ENCODE peak calls at places on chromosomes 1 and 21, in six cellular contexts. C is sigmoid colon, T is suprapubic skin, E is psoas muscle, L is thyroid gland, Y is tibial artery. F is an unnamed sample. For H3K9me3 and H3K4me1, the result is how much of the 10 kb centered on the place peaks cover.

GRCh38 chr21:45709696-45710268 is 66.3 kb downstream of the PCBP3 start:
- DNase-seq in C (no peak), T (no peak), Y (no peak), E (no peak), L (no peak), F (no peak)

GRCh38 chr1:228871314-228872061 is 136.2 kb downstream of the RHOU start:
- DNase-seq in E (no peak), Y (no peak), T (no peak), L (no peak), C (no peak), F (no peak)

GRCh38 chr1:21594495-21594894 is 74.7 kb downstream of the RAP1GAP start:
- DNase-seq in C (no peak), T (no peak), L (no peak), E (no peak), Y (no peak), F (no peak)

GRCh38 chr1:223242382-223242955 is 99.4 kb upstream of the TLR5 start:
- DNase-seq in Y (no peak), C (no peak), E (no peak), L (no peak), T (no peak), F (no peak)

GRCh38 chr1:167263784-167264464 is 43.2 kb downstream of the POU2F1 start:
- DNase-seq in C (no peak), L (no peak), Y (no peak), T (no peak), E (no peak), F (no peak)

GRCh38 chr1:153525088-153525713 is 10.6 kb downstream of the S100A6 start:
- DNase-seq in C (peak), L (peak), T (no peak), E (peak), Y (peak), F (no peak)

GRCh38 chr1:19209439-19209989 is 552 bp downstream of the UBR4 start:
- DNase-seq in C (peak), T (no peak), L (peak), Y (peak), E (peak), F (peak)

GRCh38 chr1:82401116-82401515 is 600.4 kb downstream of the ADGRL2 start:
- DNase-seq in T (no peak), C (no peak), Y (no peak), L (no peak), E (no peak), F (no peak)

GRCh38 chr1:154352581-154353459 is 27.5 kb downstream of the ATP8B2 start:
- DNase-seq in E (peak), Y (peak), C (no peak), L (peak), T (peak), F (peak)

GRCh38 chr1:229480500-229480899 is 27.6 kb downstream of the NUP133 start:
- DNase-seq in T (no peak), L (no peak), Y (no peak), E (no peak), C (no peak), F (no peak)

DNA sequence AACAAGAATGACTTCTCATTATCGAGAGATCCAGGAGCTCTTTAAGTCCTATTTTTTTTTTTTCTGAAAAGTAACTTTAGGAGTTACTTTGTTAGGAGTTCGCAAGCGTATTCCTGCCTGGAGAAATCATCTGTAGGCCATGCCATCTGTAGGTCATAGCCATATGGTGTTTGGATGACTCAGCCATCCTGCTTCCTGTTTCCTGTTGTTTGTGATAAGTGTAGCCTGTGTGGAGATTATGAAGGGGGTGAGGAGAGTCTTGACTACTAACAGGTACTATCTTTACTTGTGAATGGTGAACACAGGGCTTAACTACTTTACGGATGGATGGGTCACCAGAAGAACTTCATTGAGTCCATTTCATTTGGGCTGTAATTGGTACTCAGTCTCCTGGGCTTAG is 327.2 kb downstream of the PTPRU start:
- DNase-seq in Y (no peak), E (no peak), C (no peak), T (no peak), L (no peak), F (peak)
- H3K9me3 ChIP-seq in Y (under half), E (under half), C (under half), T (under half), L (under half), F (under half)

GRCh38 chr1:157739229-157739901 is 37.6 kb downstream of the FCRL2 start:
- DNase-seq in L (no peak), T (no peak), Y (no peak), C (no peak), E (no peak), F (no peak)
- TF ChIP-seq CTCF in L (no peak), T (no peak), Y (no peak), C (no peak), E (no peak), F (no peak)

GRCh38 chr1:2212167-2212541 is 16.0 kb upstream of the SKI start:
- DNase-seq in Y (no peak), T (no peak), E (no peak), L (peak), C (no peak), F (no peak)
- H3K4me1 ChIP-seq in Y (half or more), T (half or more), E (under half), L (half or more), C (half or more), F (under half)

GRCh38 chr1:248013229-248013710 is at the start of gene OR2L5:
- DNase-seq in L (no peak), T (no peak), Y (no peak), C (no peak), E (no peak), F (no peak)

DNA sequence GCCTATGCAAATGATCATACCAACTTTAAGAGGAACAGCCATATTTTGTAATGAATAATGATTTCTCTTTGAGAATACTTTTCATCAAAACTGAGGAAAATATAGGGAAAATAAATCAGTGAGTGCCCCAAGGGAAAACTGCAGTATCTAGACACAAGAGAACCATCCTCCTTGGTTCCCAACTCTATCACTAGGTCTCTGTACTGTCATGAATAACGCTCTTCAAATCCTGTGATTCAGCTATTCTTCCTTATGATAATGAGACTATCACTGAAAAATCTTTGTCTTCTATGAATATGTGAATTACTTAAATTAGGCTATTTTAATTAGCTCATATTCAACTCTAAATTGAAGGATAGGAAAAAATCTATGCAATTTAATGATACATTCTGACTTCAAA is 2.3 kb downstream of the OR2L5 start:
- DNase-seq in T (no peak), C (no peak), E (no peak), Y (no peak), L (no peak), F (no peak)
- H3K9me3 ChIP-seq in T (under half), C (under half), E (under half), Y (under half), L (under half), F (under half)

GRCh38 chr1:203331224-203331623 is 19.7 kb downstream of the FMOD start:
- DNase-seq in C (no peak), L (no peak), Y (no peak), T (no peak), E (no peak), F (no peak)

GRCh38 chr1:203326830-203327683 is 21.7 kb downstream of the BTG2 start:
- DNase-seq in Y (peak), L (peak), C (peak), T (peak), E (peak), F (peak)

GRCh38 chr1:203325418-203326091 is 20.2 kb downstream of the BTG2 start:
- DNase-seq in T (no peak), L (peak), C (peak), E (peak), Y (peak), F (no peak)

GRCh38 chr1:203327684-203328457 is 22.6 kb downstream of the BTG2 start:
- DNase-seq in C (no peak), L (peak), E (no peak), Y (peak), T (no peak), F (peak)

GRCh38 chr1:203328714-203329122 is 22.2 kb downstream of the FMOD start:
- DNase-seq in E (no peak), Y (no peak), C (no peak), T (no peak), L (peak), F (no peak)
- TF ChIP-seq CTCF in E (no peak), Y (no peak), C (peak), T (no peak), L (peak), F (no peak)

GRCh38 chr1:27604579-27605299 is 795 bp upstream of the AHDC1 start:
- DNase-seq in Y (no peak), T (no peak), C (no peak), L (no peak), E (no peak), F (peak)

GRCh38 chr1:27601771-27602509 is 2.0 kb downstream of the AHDC1 start:
- DNase-seq in C (no peak), L (peak), T (no peak), Y (peak), E (peak), F (no peak)

GRCh38 chr1:27602510-27603319 is 1.2 kb downstream of the AHDC1 start:
- DNase-seq in L (peak), E (peak), T (peak), Y (peak), C (peak), F (no peak)

GRCh38 chr1:27603962-27604578 is at the start of gene AHDC1:
- DNase-seq in C (peak), E (peak), Y (peak), T (peak), L (peak), F (peak)

GRCh38 chr1:27603320-27603961 is 503 bp downstream of the AHDC1 start:
- DNase-seq in T (peak), E (peak), C (no peak), Y (peak), L (no peak), F (no peak)
- H3K4me1 ChIP-seq in T (half or more), E (under half), C (half or more), Y (under half), L (under half), F (under half)

F was measured in cardiac muscle cell.